ENCODE peak calls at places on chromosomes 7 and 10, in nine cellular contexts. One of them, this sample, is unnamed.

GRCh38 chr10:132421377-132422168 is 24.6 kb downstream of the PWWP2B start:
- DNase-seq in left ventricle myocardium inferior: peak
- DNase-seq in stomach: peak
- DNase-seq in sigmoid colon: peak
- DNase-seq in left kidney: peak
- DNase-seq in GF-D8: peak
- DNase-seq in epithelial cell of esophagus: peak
- DNase-seq in small intestine: peak
- DNase-seq in NCI-H1092 treated with DMSO at 0.1 percent for 48 hours: no peak
- DNase-seq in this sample: peak

GRCh38 chr10:29304259-29305030 is 15.6 kb downstream of the LYZL1 start:
- DNase-seq in left ventricle myocardium inferior: peak
- DNase-seq in stomach: peak
- DNase-seq in sigmoid colon: peak
- DNase-seq in left kidney: peak
- DNase-seq in GF-D8: peak
- DNase-seq in epithelial cell of esophagus: peak
- DNase-seq in small intestine: peak
- DNase-seq in NCI-H1092 treated with DMSO at 0.1 percent for 48 hours: peak
- DNase-seq in this sample: peak

GRCh38 chr10:131205556-131205955 is 106.0 kb downstream of the TCERG1L start:
- DNase-seq in left ventricle myocardium inferior: no peak
- DNase-seq in stomach: peak
- DNase-seq in sigmoid colon: no peak
- DNase-seq in left kidney: no peak
- DNase-seq in GF-D8: no peak
- DNase-seq in epithelial cell of esophagus: no peak
- DNase-seq in small intestine: no peak
- DNase-seq in NCI-H1092 treated with DMSO at 0.1 percent for 48 hours: no peak
- DNase-seq in this sample: no peak

GRCh38 chr7:45082031-45082830 is 6.5 kb downstream of the NACAD start:
- DNase-seq in left ventricle myocardium inferior: no peak
- DNase-seq in stomach: no peak
- DNase-seq in sigmoid colon: peak
- DNase-seq in left kidney: no peak
- DNase-seq in GF-D8: no peak
- DNase-seq in epithelial cell of esophagus: no peak
- DNase-seq in small intestine: no peak
- DNase-seq in NCI-H1092 treated with DMSO at 0.1 percent for 48 hours: no peak
- DNase-seq in this sample: no peak

GRCh38 chr7:92634924-92635519 is 44.8 kb upstream of the FAM133B start:
- DNase-seq in left ventricle myocardium inferior: no peak
- DNase-seq in stomach: no peak
- DNase-seq in sigmoid colon: no peak
- DNase-seq in left kidney: no peak
- DNase-seq in GF-D8: no peak
- DNase-seq in epithelial cell of esophagus: peak
- DNase-seq in small intestine: peak
- DNase-seq in NCI-H1092 treated with DMSO at 0.1 percent for 48 hours: no peak
- DNase-seq in this sample: no peak

GRCh38 chr10:32417906-32418547 is 27.9 kb upstream of the CCDC7 start:
- DNase-seq in left ventricle myocardium inferior: no peak
- DNase-seq in stomach: no peak
- DNase-seq in sigmoid colon: peak
- DNase-seq in left kidney: peak
- DNase-seq in GF-D8: no peak
- DNase-seq in epithelial cell of esophagus: no peak
- DNase-seq in small intestine: no peak
- DNase-seq in NCI-H1092 treated with DMSO at 0.1 percent for 48 hours: no peak
- DNase-seq in this sample: peak

GRCh38 chr7:141408440-141408839 is 142.8 kb upstream of the AGK start:
- DNase-seq in left ventricle myocardium inferior: no peak
- DNase-seq in stomach: no peak
- DNase-seq in sigmoid colon: no peak
- DNase-seq in left kidney: no peak
- DNase-seq in GF-D8: no peak
- DNase-seq in epithelial cell of esophagus: no peak
- DNase-seq in small intestine: no peak
- DNase-seq in NCI-H1092 treated with DMSO at 0.1 percent for 48 hours: no peak
- DNase-seq in this sample: no peak

GRCh38 chr10:102113956-102114857 is 6.0 kb downstream of the LDB1 start:
- DNase-seq in left ventricle myocardium inferior: peak
- DNase-seq in stomach: peak
- DNase-seq in sigmoid colon: peak
- DNase-seq in left kidney: peak
- DNase-seq in GF-D8: no peak
- DNase-seq in epithelial cell of esophagus: no peak
- DNase-seq in small intestine: no peak
- DNase-seq in NCI-H1092 treated with DMSO at 0.1 percent for 48 hours: no peak
- DNase-seq in this sample: no peak

GRCh38 chr7:42605800-42606199 is 306.1 kb downstream of the C7orf25 start:
- DNase-seq in left ventricle myocardium inferior: no peak
- DNase-seq in stomach: no peak
- DNase-seq in sigmoid colon: no peak
- DNase-seq in left kidney: no peak
- DNase-seq in GF-D8: no peak
- DNase-seq in epithelial cell of esophagus: peak
- DNase-seq in small intestine: no peak
- DNase-seq in NCI-H1092 treated with DMSO at 0.1 percent for 48 hours: no peak
- DNase-seq in this sample: no peak

GRCh38 chr7:77467453-77467852 is 51.3 kb upstream of the GSAP start:
- DNase-seq in left ventricle myocardium inferior: peak
- DNase-seq in stomach: no peak
- DNase-seq in sigmoid colon: peak
- DNase-seq in left kidney: peak
- DNase-seq in GF-D8: no peak
- DNase-seq in epithelial cell of esophagus: no peak
- DNase-seq in small intestine: no peak
- DNase-seq in NCI-H1092 treated with DMSO at 0.1 percent for 48 hours: no peak
- DNase-seq in this sample: no peak

GRCh38 chr7:130750774-130751173 is 16.8 kb upstream of the KLF14 start:
- DNase-seq in left ventricle myocardium inferior: no peak
- DNase-seq in stomach: no peak
- DNase-seq in sigmoid colon: no peak
- DNase-seq in left kidney: no peak
- DNase-seq in GF-D8: no peak
- DNase-seq in epithelial cell of esophagus: no peak
- DNase-seq in small intestine: no peak
- DNase-seq in NCI-H1092 treated with DMSO at 0.1 percent for 48 hours: no peak
- DNase-seq in this sample: no peak

GRCh38 chr7:31418928-31419327 is 78.4 kb upstream of the NEUROD6 start:
- DNase-seq in left ventricle myocardium inferior: no peak
- DNase-seq in stomach: no peak
- DNase-seq in sigmoid colon: no peak
- DNase-seq in left kidney: no peak
- DNase-seq in GF-D8: no peak
- DNase-seq in epithelial cell of esophagus: peak
- DNase-seq in small intestine: no peak
- DNase-seq in NCI-H1092 treated with DMSO at 0.1 percent for 48 hours: no peak
- DNase-seq in this sample: no peak

GRCh38 chr7:121049028-121049791 is 60.7 kb downstream of the CPED1 start:
- DNase-seq in left ventricle myocardium inferior: no peak
- DNase-seq in stomach: no peak
- DNase-seq in sigmoid colon: no peak
- DNase-seq in left kidney: no peak
- DNase-seq in GF-D8: no peak
- DNase-seq in epithelial cell of esophagus: no peak
- DNase-seq in small intestine: no peak
- DNase-seq in NCI-H1092 treated with DMSO at 0.1 percent for 48 hours: no peak
- DNase-seq in this sample: no peak

GRCh38 chr10:101777085-101777856 is 1.4 kb upstream of the FGF8 start:
- DNase-seq in left ventricle myocardium inferior: no peak
- DNase-seq in stomach: peak
- DNase-seq in sigmoid colon: peak
- DNase-seq in left kidney: no peak
- DNase-seq in GF-D8: no peak
- DNase-seq in epithelial cell of esophagus: no peak
- DNase-seq in small intestine: no peak
- DNase-seq in NCI-H1092 treated with DMSO at 0.1 percent for 48 hours: no peak
- DNase-seq in this sample: no peak

GRCh38 chr7:23473848-23474097 is 3.5 kb upstream of the IGF2BP3 start:
- DNase-seq in left ventricle myocardium inferior: no peak
- DNase-seq in stomach: no peak
- DNase-seq in sigmoid colon: no peak
- DNase-seq in left kidney: peak
- DNase-seq in GF-D8: no peak
- DNase-seq in epithelial cell of esophagus: no peak
- DNase-seq in small intestine: no peak
- DNase-seq in NCI-H1092 treated with DMSO at 0.1 percent for 48 hours: no peak
- DNase-seq in this sample: no peak

GRCh38 chr10:44058259-44058658 is 326.6 kb downstream of the CXCL12 start:
- DNase-seq in left ventricle myocardium inferior: no peak
- DNase-seq in stomach: no peak
- DNase-seq in sigmoid colon: no peak
- DNase-seq in left kidney: no peak
- DNase-seq in GF-D8: no peak
- DNase-seq in epithelial cell of esophagus: no peak
- DNase-seq in small intestine: no peak
- DNase-seq in NCI-H1092 treated with DMSO at 0.1 percent for 48 hours: no peak
- DNase-seq in this sample: no peak

GRCh38 chr7:46449743-46450142 is 528.7 kb upstream of the IGFBP3 start:
- DNase-seq in left ventricle myocardium inferior: no peak
- DNase-seq in stomach: no peak
- DNase-seq in sigmoid colon: no peak
- DNase-seq in left kidney: no peak
- DNase-seq in GF-D8: no peak
- DNase-seq in epithelial cell of esophagus: peak
- DNase-seq in small intestine: no peak
- DNase-seq in NCI-H1092 treated with DMSO at 0.1 percent for 48 hours: no peak
- DNase-seq in this sample: no peak

GRCh38 chr7:108094933-108095710 is 35.0 kb downstream of the LAMB4 start:
- DNase-seq in left ventricle myocardium inferior: no peak
- DNase-seq in stomach: peak
- DNase-seq in sigmoid colon: peak
- DNase-seq in left kidney: peak
- DNase-seq in GF-D8: no peak
- DNase-seq in epithelial cell of esophagus: peak
- DNase-seq in small intestine: peak
- DNase-seq in NCI-H1092 treated with DMSO at 0.1 percent for 48 hours: peak
- DNase-seq in this sample: peak

GRCh38 chr10:130714700-130715467 is 578.7 kb downstream of the GLRX3 start:
- DNase-seq in left ventricle myocardium inferior: no peak
- DNase-seq in stomach: no peak
- DNase-seq in sigmoid colon: no peak
- DNase-seq in left kidney: no peak
- DNase-seq in GF-D8: no peak
- DNase-seq in epithelial cell of esophagus: no peak
- DNase-seq in small intestine: no peak
- DNase-seq in NCI-H1092 treated with DMSO at 0.1 percent for 48 hours: no peak
- DNase-seq in this sample: no peak

GRCh38 chr7:81079736-81080135 is 160.9 kb upstream of the SEMA3C start:
- DNase-seq in left ventricle myocardium inferior: no peak
- DNase-seq in stomach: no peak
- DNase-seq in sigmoid colon: no peak
- DNase-seq in left kidney: peak
- DNase-seq in GF-D8: no peak
- DNase-seq in epithelial cell of esophagus: peak
- DNase-seq in small intestine: no peak
- DNase-seq in NCI-H1092 treated with DMSO at 0.1 percent for 48 hours: no peak
- DNase-seq in this sample: no peak

GRCh38 chr7:37149019-37149814 is 299.4 kb downstream of the ELMO1 start:
- DNase-seq in left ventricle myocardium inferior: no peak
- DNase-seq in stomach: no peak
- DNase-seq in sigmoid colon: no peak
- DNase-seq in left kidney: no peak
- DNase-seq in GF-D8: no peak
- DNase-seq in epithelial cell of esophagus: no peak
- DNase-seq in small intestine: no peak
- DNase-seq in NCI-H1092 treated with DMSO at 0.1 percent for 48 hours: peak
- DNase-seq in this sample: no peak

GRCh38 chr10:93458821-93459257 is 23.3 kb downstream of the MYOF start:
- DNase-seq in left ventricle myocardium inferior: peak
- DNase-seq in stomach: peak
- DNase-seq in sigmoid colon: peak
- DNase-seq in left kidney: peak
- DNase-seq in GF-D8: no peak
- DNase-seq in epithelial cell of esophagus: peak
- DNase-seq in small intestine: peak
- DNase-seq in NCI-H1092 treated with DMSO at 0.1 percent for 48 hours: no peak
- DNase-seq in this sample: peak

GRCh38 chr7:25662881-25663588 is 434.7 kb upstream of the NPVF start:
- DNase-seq in left ventricle myocardium inferior: peak
- DNase-seq in stomach: no peak
- DNase-seq in sigmoid colon: peak
- DNase-seq in left kidney: no peak
- DNase-seq in GF-D8: no peak
- DNase-seq in epithelial cell of esophagus: no peak
- DNase-seq in small intestine: no peak
- DNase-seq in NCI-H1092 treated with DMSO at 0.1 percent for 48 hours: no peak
- DNase-seq in this sample: no peak

GRCh38 chr7:128713794-128714193 is 25.4 kb upstream of the CALU start:
- DNase-seq in left ventricle myocardium inferior: no peak
- DNase-seq in stomach: no peak
- DNase-seq in sigmoid colon: no peak
- DNase-seq in left kidney: no peak
- DNase-seq in GF-D8: no peak
- DNase-seq in epithelial cell of esophagus: peak
- DNase-seq in small intestine: no peak
- DNase-seq in NCI-H1092 treated with DMSO at 0.1 percent for 48 hours: no peak
- DNase-seq in this sample: no peak

GRCh38 chr7:102125127-102125561 is 161.5 kb upstream of the SH2B2 start:
- DNase-seq in left ventricle myocardium inferior: peak
- DNase-seq in stomach: no peak
- DNase-seq in sigmoid colon: peak
- DNase-seq in left kidney: no peak
- DNase-seq in GF-D8: no peak
- DNase-seq in epithelial cell of esophagus: peak
- DNase-seq in small intestine: no peak
- DNase-seq in NCI-H1092 treated with DMSO at 0.1 percent for 48 hours: no peak
- DNase-seq in this sample: no peak

GRCh38 chr10:92291921-92292860 is 1.2 kb downstream of the MARCHF5 start:
- DNase-seq in left ventricle myocardium inferior: peak
- DNase-seq in stomach: peak
- DNase-seq in sigmoid colon: peak
- DNase-seq in left kidney: peak
- DNase-seq in GF-D8: peak
- DNase-seq in epithelial cell of esophagus: peak
- DNase-seq in small intestine: peak
- DNase-seq in NCI-H1092 treated with DMSO at 0.1 percent for 48 hours: peak
- DNase-seq in this sample: peak

GRCh38 chr10:104750306-104750705 is 109.2 kb downstream of the SORCS3 start:
- DNase-seq in left ventricle myocardium inferior: no peak
- DNase-seq in stomach: no peak
- DNase-seq in sigmoid colon: no peak
- DNase-seq in left kidney: peak
- DNase-seq in GF-D8: no peak
- DNase-seq in epithelial cell of esophagus: no peak
- DNase-seq in small intestine: no peak
- DNase-seq in NCI-H1092 treated with DMSO at 0.1 percent for 48 hours: no peak
- DNase-seq in this sample: no peak

GRCh38 chr10:121900443-121901174 is 27.2 kb downstream of the ATE1 start:
- DNase-seq in left ventricle myocardium inferior: no peak
- DNase-seq in stomach: no peak
- DNase-seq in sigmoid colon: no peak
- DNase-seq in left kidney: peak
- DNase-seq in GF-D8: peak
- DNase-seq in epithelial cell of esophagus: peak
- DNase-seq in small intestine: peak
- DNase-seq in NCI-H1092 treated with DMSO at 0.1 percent for 48 hours: peak
- DNase-seq in this sample: peak

GRCh38 chr10:132972149-132972985 is 30.0 kb upstream of the CFAP46 start:
- DNase-seq in left ventricle myocardium inferior: peak
- DNase-seq in stomach: no peak
- DNase-seq in sigmoid colon: peak
- DNase-seq in left kidney: no peak
- DNase-seq in GF-D8: no peak
- DNase-seq in epithelial cell of esophagus: no peak
- DNase-seq in small intestine: no peak
- DNase-seq in NCI-H1092 treated with DMSO at 0.1 percent for 48 hours: no peak
- DNase-seq in this sample: no peak

GRCh38 chr7:22193361-22194016 is 163.5 kb downstream of the RAPGEF5 start:
- DNase-seq in left ventricle myocardium inferior: peak
- DNase-seq in stomach: no peak
- DNase-seq in sigmoid colon: peak
- DNase-seq in left kidney: peak
- DNase-seq in GF-D8: no peak
- DNase-seq in epithelial cell of esophagus: no peak
- DNase-seq in small intestine: no peak
- DNase-seq in NCI-H1092 treated with DMSO at 0.1 percent for 48 hours: peak
- DNase-seq in this sample: no peak

GRCh38 chr10:5656737-5657579 is 9.4 kb downstream of the ASB13 start:
- DNase-seq in left ventricle myocardium inferior: no peak
- DNase-seq in stomach: no peak
- DNase-seq in sigmoid colon: no peak
- DNase-seq in left kidney: no peak
- DNase-seq in GF-D8: no peak
- DNase-seq in epithelial cell of esophagus: no peak
- DNase-seq in small intestine: no peak
- DNase-seq in NCI-H1092 treated with DMSO at 0.1 percent for 48 hours: no peak
- DNase-seq in this sample: no peak

This sample was measured in COLO829.